ENCODE peak calls at places on chromosomes 4 and X, in four cellular contexts. K is mesothelial cell of epicardium, E is AG04450, Z is fibroblast of mammary gland. Y is an unnamed sample.

GRCh38 chrX:40167240-40168182 is 69.8 kb upstream of the BCOR start:
- DNase-seq in E (no peak), K (no peak), Z (no peak), Y (no peak)

GRCh38 chr4:188778880-188779279 is 639.6 kb downstream of the TRIML1 start:
- DNase-seq in Z (peak), E (peak), K (no peak), Y (no peak)

GRCh38 chr4:7462509-7462971 is 27.8 kb upstream of the PSAPL1 start:
- DNase-seq in E (no peak), Z (peak), K (no peak), Y (no peak)

GRCh38 chr4:36332023-36332781 is 50.8 kb downstream of the DTHD1 start:
- DNase-seq in K (no peak), Z (no peak), E (no peak), Y (no peak)

GRCh38 chr4:39941682-39942217 is 36.0 kb downstream of the PDS5A start:
- DNase-seq in K (no peak), E (no peak), Z (no peak), Y (no peak)

GRCh38 chrX:10064736-10065135 is 92.0 kb upstream of the CLCN4 start:
- DNase-seq in E (no peak), K (no peak), Z (no peak), Y (no peak)

GRCh38 chrX:116009871-116010710 is 160.5 kb upstream of the AGTR2 start:
- DNase-seq in K (no peak), E (no peak), Z (no peak), Y (no peak)

GRCh38 chr4:140893939-140894338 is 137.8 kb upstream of the TBC1D9 start:
- DNase-seq in E (peak), K (no peak), Z (peak), Y (no peak)

GRCh38 chr4:88104902-88105610 is 53.4 kb downstream of the ABCG2 start:
- DNase-seq in E (peak), K (no peak), Z (peak), Y (no peak)

GRCh38 chr4:150411527-150411926 is 170.4 kb upstream of the MAB21L2 start:
- DNase-seq in Z (no peak), E (no peak), K (no peak), Y (no peak)

GRCh38 chr4:128161138-128161537 is 100.0 kb downstream of the LARP1B start:
- DNase-seq in E (no peak), K (no peak), Z (no peak), Y (no peak)

GRCh38 chr4:24244663-24245519 is 339.5 kb downstream of the DHX15 start:
- DNase-seq in Z (peak), E (no peak), K (no peak), Y (no peak)

GRCh38 chr4:24243641-24244040 is 340.7 kb downstream of the DHX15 start:
- DNase-seq in E (no peak), K (no peak), Z (no peak), Y (no peak)

GRCh38 chr4:24249972-24250371 is 334.4 kb downstream of the DHX15 start:
- DNase-seq in E (no peak), Z (no peak), K (no peak), Y (no peak)

GRCh38 chr4:24248674-24249644 is 335.4 kb downstream of the DHX15 start:
- DNase-seq in K (no peak), E (no peak), Z (no peak), Y (no peak)
- TF ChIP-seq CTCF in K (no peak), E (no peak), Z (no peak), Y (no peak)

GRCh38 chr4:182560358-182560757 is 317.2 kb downstream of the TENM3 start:
- DNase-seq in E (no peak), Z (no peak), K (no peak), Y (no peak)
- TF ChIP-seq CTCF in E (peak), Z (no peak), K (no peak), Y (no peak)

GRCh38 chr4:57265831-57266582 is 155.8 kb upstream of the IGFBP7 start:
- DNase-seq in Z (no peak), E (no peak), K (no peak), Y (no peak)
- TF ChIP-seq CTCF in Z (no peak), E (no peak), K (no peak), Y (no peak)

GRCh38 chrX:152904151-152905080 is 6.5 kb downstream of the ZNF185 start:
- DNase-seq in E (no peak), K (no peak), Z (peak), Y (peak)
- TF ChIP-seq CTCF in E (peak), K (peak), Z (peak), Y (no peak)

Y was measured in activated B cell treated with CpG ODN at 0.5 μM for 24 hours.